ENCODE peak calls at places on chromosomes 11 and 22, in nine cellular contexts. One of them, this sample, is unnamed.

GRCh38 chr11:76781861-76782500 is 1.2 kb upstream of the TSKU start:
- DNase-seq in H54: no peak
- DNase-seq in adrenal gland: no peak
- DNase-seq in stomach: no peak
- DNase-seq in Peyer's patch: no peak
- DNase-seq in transverse colon: peak
- DNase-seq in IMR-90: no peak
- DNase-seq in ovary: no peak
- DNase-seq in H1: no peak
- DNase-seq in this sample: peak

GRCh38 chr11:27610287-27610686 is 90.0 kb downstream of the BDNF start:
- DNase-seq in H54: no peak
- DNase-seq in adrenal gland: no peak
- DNase-seq in stomach: no peak
- DNase-seq in Peyer's patch: no peak
- DNase-seq in transverse colon: no peak
- DNase-seq in IMR-90: no peak
- DNase-seq in ovary: no peak
- DNase-seq in H1: no peak
- DNase-seq in this sample: no peak

GRCh38 chr11:114447892-114448291 is 8.6 kb downstream of the REXO2 start:
- DNase-seq in H54: no peak
- DNase-seq in adrenal gland: no peak
- DNase-seq in stomach: no peak
- DNase-seq in Peyer's patch: no peak
- DNase-seq in transverse colon: no peak
- DNase-seq in IMR-90: peak
- DNase-seq in ovary: no peak
- DNase-seq in H1: no peak
- DNase-seq in this sample: peak

GRCh38 chr11:133619973-133620372 is 87.7 kb upstream of the OPCML start:
- DNase-seq in H54: no peak
- DNase-seq in adrenal gland: no peak
- DNase-seq in stomach: no peak
- DNase-seq in Peyer's patch: no peak
- DNase-seq in transverse colon: no peak
- DNase-seq in IMR-90: no peak
- DNase-seq in ovary: no peak
- DNase-seq in H1: no peak
- DNase-seq in this sample: no peak

GRCh38 chr11:93287434-93287833 is 43.1 kb upstream of the DEUP1 start:
- DNase-seq in H54: no peak
- DNase-seq in adrenal gland: no peak
- DNase-seq in stomach: no peak
- DNase-seq in Peyer's patch: no peak
- DNase-seq in transverse colon: no peak
- DNase-seq in IMR-90: no peak
- DNase-seq in ovary: no peak
- DNase-seq in H1: no peak
- DNase-seq in this sample: no peak

GRCh38 chr11:15176646-15177163 is 62.0 kb downstream of the INSC start:
- DNase-seq in H54: no peak
- DNase-seq in adrenal gland: no peak
- DNase-seq in stomach: no peak
- DNase-seq in Peyer's patch: no peak
- DNase-seq in transverse colon: no peak
- DNase-seq in IMR-90: no peak
- DNase-seq in ovary: no peak
- DNase-seq in H1: no peak
- DNase-seq in this sample: no peak

GRCh38 chr22:42938976-42939375 is 76.0 kb downstream of the PACSIN2 start:
- DNase-seq in H54: no peak
- DNase-seq in adrenal gland: no peak
- DNase-seq in stomach: no peak
- DNase-seq in Peyer's patch: no peak
- DNase-seq in transverse colon: no peak
- DNase-seq in IMR-90: no peak
- DNase-seq in ovary: no peak
- DNase-seq in H1: no peak
- DNase-seq in this sample: no peak

GRCh38 chr11:7418916-7419315 is 66.4 kb upstream of the OLFML1 start:
- DNase-seq in H54: no peak
- DNase-seq in adrenal gland: no peak
- DNase-seq in stomach: no peak
- DNase-seq in Peyer's patch: no peak
- DNase-seq in transverse colon: no peak
- DNase-seq in IMR-90: no peak
- DNase-seq in ovary: no peak
- DNase-seq in H1: no peak
- DNase-seq in this sample: no peak

GRCh38 chr11:105109855-105110750 is 29.5 kb downstream of the CARD18 start:
- DNase-seq in H54: no peak
- DNase-seq in adrenal gland: no peak
- DNase-seq in stomach: no peak
- DNase-seq in Peyer's patch: no peak
- DNase-seq in transverse colon: peak
- DNase-seq in IMR-90: peak
- DNase-seq in ovary: no peak
- DNase-seq in H1: no peak
- DNase-seq in this sample: no peak

GRCh38 chr11:133724116-133724515 is 121.2 kb downstream of the SPATA19 start:
- DNase-seq in H54: no peak
- DNase-seq in adrenal gland: no peak
- DNase-seq in stomach: no peak
- DNase-seq in Peyer's patch: no peak
- DNase-seq in transverse colon: no peak
- DNase-seq in IMR-90: no peak
- DNase-seq in ovary: no peak
- DNase-seq in H1: no peak
- DNase-seq in this sample: no peak

GRCh38 chr11:913043-913442 is 2.4 kb upstream of the CHID1 start:
- DNase-seq in H54: no peak
- DNase-seq in adrenal gland: no peak
- DNase-seq in stomach: no peak
- DNase-seq in Peyer's patch: no peak
- DNase-seq in transverse colon: no peak
- DNase-seq in IMR-90: no peak
- DNase-seq in ovary: no peak
- DNase-seq in H1: no peak
- DNase-seq in this sample: no peak

DNA sequence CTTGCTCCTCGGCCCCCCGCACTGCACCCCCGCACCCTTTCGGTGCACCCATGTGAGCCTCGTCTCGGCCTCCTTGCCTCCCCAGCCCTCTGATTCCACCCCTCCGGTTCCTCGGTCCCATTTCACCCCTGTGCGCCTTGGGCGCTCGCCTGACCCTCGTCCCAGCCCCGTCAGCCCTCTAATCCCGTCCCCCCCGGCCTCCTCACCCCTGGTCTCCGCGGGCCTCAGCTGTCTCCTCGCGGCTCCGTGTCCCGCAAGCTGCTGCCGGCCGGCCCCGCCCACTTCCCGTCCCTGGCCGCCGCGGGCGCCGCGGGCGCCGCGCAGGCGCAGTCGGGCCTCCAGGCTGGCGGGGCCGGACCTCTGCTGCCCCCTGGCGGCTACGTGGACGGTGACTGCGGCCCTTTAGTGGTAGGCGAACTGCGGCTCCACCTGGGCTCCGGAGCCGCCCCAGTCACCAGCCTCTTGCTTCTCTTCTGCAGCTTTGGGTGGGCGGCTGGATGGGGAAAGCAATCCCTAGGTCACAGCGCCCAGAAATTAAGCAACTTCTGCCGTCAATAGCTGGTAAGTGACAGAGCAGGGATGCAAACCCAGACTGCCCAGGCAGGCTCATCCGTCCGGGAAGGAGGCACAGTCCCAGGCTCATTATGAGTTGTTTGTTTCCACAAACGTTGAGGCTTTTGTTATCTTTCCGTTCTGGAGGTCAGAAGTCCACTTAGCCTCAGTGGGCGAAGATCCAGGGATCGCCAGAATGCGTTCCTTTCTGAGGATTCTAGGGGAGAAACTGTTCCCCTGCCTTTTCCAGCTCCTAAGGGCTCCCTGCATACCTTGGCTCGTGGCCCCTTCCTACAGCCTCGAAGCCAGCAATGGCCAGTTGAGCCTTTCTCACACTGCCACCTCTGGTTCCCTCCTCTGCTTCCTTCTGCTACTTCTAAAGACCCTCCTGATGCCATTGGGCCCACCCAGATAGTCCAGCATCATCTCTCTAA is at the start of gene PPM1F:
- DNase-seq in H54: peak
- DNase-seq in adrenal gland: peak
- DNase-seq in stomach: peak
- DNase-seq in Peyer's patch: peak
- DNase-seq in transverse colon: peak
- DNase-seq in IMR-90: peak
- DNase-seq in ovary: peak
- DNase-seq in H1: peak
- DNase-seq in this sample: peak
- TF ChIP-seq POLR2A in H54: peak
- TF ChIP-seq POLR2A in adrenal gland: peak
- TF ChIP-seq POLR2A in stomach: no peak
- TF ChIP-seq POLR2A in Peyer's patch: no peak
- TF ChIP-seq POLR2A in transverse colon: no peak
- TF ChIP-seq POLR2A in IMR-90: peak
- TF ChIP-seq POLR2A in ovary: no peak
- TF ChIP-seq POLR2A in H1: no peak
- TF ChIP-seq POLR2A in this sample: no peak

GRCh38 chr11:64305691-64306562 is 603 bp downstream of the ESRRA start:
- DNase-seq in H54: no peak
- DNase-seq in adrenal gland: peak
- DNase-seq in stomach: peak
- DNase-seq in Peyer's patch: peak
- DNase-seq in transverse colon: peak
- DNase-seq in IMR-90: peak
- DNase-seq in ovary: peak
- DNase-seq in H1: no peak
- DNase-seq in this sample: peak
- TF ChIP-seq POLR2A in H54: no peak
- TF ChIP-seq POLR2A in adrenal gland: peak
- TF ChIP-seq POLR2A in stomach: no peak
- TF ChIP-seq POLR2A in Peyer's patch: peak
- TF ChIP-seq POLR2A in transverse colon: peak
- TF ChIP-seq POLR2A in IMR-90: no peak
- TF ChIP-seq POLR2A in ovary: no peak
- TF ChIP-seq POLR2A in H1: peak
- TF ChIP-seq POLR2A in this sample: peak

DNA sequence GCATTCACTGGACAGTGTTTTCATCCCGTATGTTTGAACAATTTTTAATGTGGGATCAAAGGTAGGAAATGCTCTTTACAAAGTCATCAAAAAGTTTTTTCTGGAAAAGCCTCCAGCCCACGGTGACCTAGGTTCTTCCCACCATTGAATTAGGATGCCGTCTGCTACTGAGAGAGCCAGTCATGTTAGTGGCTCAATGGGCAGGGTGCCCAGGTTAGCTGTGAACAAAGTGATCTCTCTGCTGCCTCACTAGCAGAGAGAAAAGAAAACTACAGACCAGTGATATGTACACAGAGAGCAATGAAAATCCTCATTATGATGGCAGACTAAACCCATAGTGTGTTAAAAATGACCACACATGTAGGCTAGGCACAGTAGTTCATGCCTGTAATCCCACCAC is 32.4 kb downstream of the KCNQ1 start:
- DNase-seq in H54: no peak
- DNase-seq in adrenal gland: peak
- DNase-seq in stomach: peak
- DNase-seq in Peyer's patch: no peak
- DNase-seq in transverse colon: no peak
- DNase-seq in IMR-90: no peak
- DNase-seq in ovary: no peak
- DNase-seq in H1: no peak
- DNase-seq in this sample: no peak
- TF ChIP-seq POLR2A in H54: no peak
- TF ChIP-seq POLR2A in adrenal gland: no peak
- TF ChIP-seq POLR2A in stomach: no peak
- TF ChIP-seq POLR2A in Peyer's patch: no peak
- TF ChIP-seq POLR2A in transverse colon: no peak
- TF ChIP-seq POLR2A in IMR-90: no peak
- TF ChIP-seq POLR2A in ovary: no peak
- TF ChIP-seq POLR2A in H1: no peak
- TF ChIP-seq POLR2A in this sample: no peak

GRCh38 chr11:11862995-11863394 is 21.2 kb downstream of the USP47 start:
- DNase-seq in H54: no peak
- DNase-seq in adrenal gland: no peak
- DNase-seq in stomach: no peak
- DNase-seq in Peyer's patch: no peak
- DNase-seq in transverse colon: no peak
- DNase-seq in IMR-90: no peak
- DNase-seq in ovary: no peak
- DNase-seq in H1: no peak
- DNase-seq in this sample: no peak
- TF ChIP-seq POLR2A in H54: no peak
- TF ChIP-seq POLR2A in adrenal gland: no peak
- TF ChIP-seq POLR2A in stomach: no peak
- TF ChIP-seq POLR2A in Peyer's patch: no peak
- TF ChIP-seq POLR2A in transverse colon: no peak
- TF ChIP-seq POLR2A in IMR-90: no peak
- TF ChIP-seq POLR2A in ovary: no peak
- TF ChIP-seq POLR2A in H1: no peak
- TF ChIP-seq POLR2A in this sample: no peak

GRCh38 chr11:124758355-124759267 is 3.5 kb downstream of the ESAM start:
- DNase-seq in H54: no peak
- DNase-seq in adrenal gland: peak
- DNase-seq in stomach: peak
- DNase-seq in Peyer's patch: peak
- DNase-seq in transverse colon: peak
- DNase-seq in IMR-90: peak
- DNase-seq in ovary: peak
- DNase-seq in H1: peak
- DNase-seq in this sample: peak
- TF ChIP-seq POLR2A in H54: no peak
- TF ChIP-seq POLR2A in adrenal gland: no peak
- TF ChIP-seq POLR2A in stomach: no peak
- TF ChIP-seq POLR2A in Peyer's patch: no peak
- TF ChIP-seq POLR2A in transverse colon: no peak
- TF ChIP-seq POLR2A in IMR-90: no peak
- TF ChIP-seq POLR2A in ovary: no peak
- TF ChIP-seq POLR2A in H1: no peak
- TF ChIP-seq POLR2A in this sample: no peak

GRCh38 chr22:41544671-41545476 is 604 bp upstream of the POLR3H start:
- DNase-seq in H54: no peak
- DNase-seq in adrenal gland: no peak
- DNase-seq in stomach: no peak
- DNase-seq in Peyer's patch: no peak
- DNase-seq in transverse colon: no peak
- DNase-seq in IMR-90: no peak
- DNase-seq in ovary: no peak
- DNase-seq in H1: no peak
- DNase-seq in this sample: peak
- TF ChIP-seq POLR2A in H54: no peak
- TF ChIP-seq POLR2A in adrenal gland: no peak
- TF ChIP-seq POLR2A in stomach: no peak
- TF ChIP-seq POLR2A in Peyer's patch: no peak
- TF ChIP-seq POLR2A in transverse colon: no peak
- TF ChIP-seq POLR2A in IMR-90: peak
- TF ChIP-seq POLR2A in ovary: no peak
- TF ChIP-seq POLR2A in H1: no peak
- TF ChIP-seq POLR2A in this sample: no peak

This sample was measured in erythroblast.